ENCODE peak calls at places on chromosomes 6 and 20, in seven cellular contexts. J, Y, Q, R, S, D and K are unnamed samples.

GRCh38 chr20:9485614-9486325 is 28.6 kb upstream of the LAMP5 start:
- DNase-seq in J (peak; percentile 13), Y (no peak), Q (no peak), R (no peak), S (no peak), D (no peak), K (no peak)

GRCh38 chr6:23339268-23339667 is 769.9 kb downstream of the HDGFL1 start:
- DNase-seq in J (no peak), Y (no peak), Q (no peak), R (no peak), S (no peak), D (no peak), K (no peak)

GRCh38 chr6:78605909-78606446 is 261.4 kb upstream of the IRAK1BP1 start:
- DNase-seq in J (no peak), Y (peak; percentile 92), Q (peak; percentile 85), R (no peak), S (peak; percentile 90), D (peak; percentile 75), K (peak; percentile 64)

GRCh38 chr20:20517296-20517695 is 149.4 kb downstream of the INSM1 start:
- DNase-seq in J (no peak), Y (no peak), Q (no peak), R (no peak), S (no peak), D (no peak), K (no peak)

GRCh38 chr20:33005132-33005566 is 916 bp upstream of the SUN5 start:
- DNase-seq in J (peak; percentile 45), Y (no peak), Q (peak; percentile 12), R (no peak), S (peak; percentile 5), D (no peak), K (no peak)

GRCh38 chr6:55578537-55579363 is at the start of gene HMGCLL1:
- DNase-seq in J (peak; percentile 90), Y (no peak), Q (no peak), R (no peak), S (peak; percentile 15), D (no peak), K (no peak)

GRCh38 chr6:14550817-14551216 is 433.2 kb downstream of the CD83 start:
- DNase-seq in J (no peak), Y (peak; percentile 79), Q (no peak), R (no peak), S (no peak), D (no peak), K (no peak)

GRCh38 chr6:16766836-16767745 is 5.8 kb upstream of the ATXN1 start:
- DNase-seq in J (no peak), Y (peak; percentile 50), Q (no peak), R (no peak), S (peak; percentile 80), D (no peak), K (no peak)

GRCh38 chr6:1313755-1314503 is 2.0 kb downstream of the FOXQ1 start:
- DNase-seq in J (peak; percentile 84), Y (no peak), Q (no peak), R (no peak), S (no peak), D (no peak), K (no peak)

GRCh38 chr6:157225575-157225995 is 97.7 kb downstream of the TMEM242 start:
- DNase-seq in J (no peak), Y (no peak), Q (no peak), R (peak; percentile 43), S (no peak), D (no peak), K (no peak)

GRCh38 chr6:163750436-163751031 is 336.0 kb downstream of the QKI start:
- DNase-seq in J (no peak), Y (no peak), Q (no peak), R (no peak), S (no peak), D (no peak), K (no peak)

GRCh38 chr20:63552481-63553249 is 1.3 kb upstream of the FNDC11 start:
- DNase-seq in J (no peak), Y (no peak), Q (no peak), R (no peak), S (no peak), D (no peak), K (no peak)

GRCh38 chr20:1449370-1449769 is 17.3 kb downstream of the NSFL1C start:
- DNase-seq in J (no peak), Y (no peak), Q (no peak), R (no peak), S (no peak), D (no peak), K (no peak)

GRCh38 chr20:32230707-32231106 is 23.0 kb downstream of the POFUT1 start:
- DNase-seq in J (no peak), Y (no peak), Q (no peak), R (no peak), S (no peak), D (no peak), K (no peak)

GRCh38 chr6:13724174-13724573 is 12.5 kb upstream of the RANBP9 start:
- DNase-seq in J (no peak), Y (no peak), Q (no peak), R (no peak), S (peak; percentile 22), D (no peak), K (no peak)

GRCh38 chr6:163790296-163790840 is 375.9 kb downstream of the QKI start:
- DNase-seq in J (no peak), Y (peak; percentile 1), Q (peak; percentile 11), R (no peak), S (peak; percentile 19), D (peak; percentile 9), K (peak; percentile 13)

GRCh38 chr6:119443993-119444641 is 94.6 kb upstream of the MAN1A1 start:
- DNase-seq in J (no peak), Y (peak; percentile 48), Q (peak; percentile 51), R (no peak), S (peak; percentile 29), D (no peak), K (no peak)

GRCh38 chr6:133512410-133513016 is 271.4 kb downstream of the EYA4 start:
- DNase-seq in J (peak; percentile 70), Y (peak; percentile 81), Q (peak; percentile 76), R (peak; percentile 23), S (peak; percentile 36), D (peak; percentile 55), K (peak; percentile 49)

GRCh38 chr20:1184638-1185315 is at the start of gene TMEM74B:
- DNase-seq in J (peak; percentile 50), Y (no peak), Q (no peak), R (no peak), S (no peak), D (no peak), K (no peak)

DNA sequence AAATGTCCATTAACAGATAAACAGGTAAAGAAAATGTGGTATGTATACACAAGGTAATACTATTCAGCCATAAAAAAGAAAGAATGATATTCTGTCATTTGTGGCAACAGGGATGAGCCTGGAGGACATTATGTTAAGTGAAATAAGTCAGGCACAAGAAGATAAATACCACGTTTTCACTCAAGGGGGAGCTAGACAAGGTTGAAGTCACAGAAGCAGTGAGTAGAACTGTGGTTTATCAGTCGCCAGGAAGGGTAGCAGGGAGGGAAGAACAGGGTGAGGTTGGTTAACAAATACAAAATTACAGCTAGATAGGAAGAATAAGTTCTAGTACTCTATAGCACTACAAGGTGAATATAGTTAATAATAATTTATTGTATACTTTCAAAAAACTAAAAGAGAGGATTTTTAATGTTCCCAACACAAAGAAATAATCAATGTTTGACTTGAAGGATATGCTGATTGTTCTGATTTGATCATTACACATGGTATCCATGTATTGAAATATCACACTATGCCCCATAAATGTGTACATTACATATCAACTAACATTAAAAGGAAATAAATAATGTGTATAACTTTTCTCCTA is 21.1 kb downstream of the RTN4IP1 start:
- DNase-seq in J (peak; percentile 65), Y (peak; percentile 75), Q (peak; percentile 72), R (no peak), S (peak; percentile 51), D (peak; percentile 72), K (no peak)
- TF ChIP-seq CTCF in J (peak; percentile 69), Y (peak; percentile 58), Q (peak; percentile 66), R (peak; percentile 26), S (peak; percentile 65), D (peak; percentile 76), K (peak; percentile 51)

DNA sequence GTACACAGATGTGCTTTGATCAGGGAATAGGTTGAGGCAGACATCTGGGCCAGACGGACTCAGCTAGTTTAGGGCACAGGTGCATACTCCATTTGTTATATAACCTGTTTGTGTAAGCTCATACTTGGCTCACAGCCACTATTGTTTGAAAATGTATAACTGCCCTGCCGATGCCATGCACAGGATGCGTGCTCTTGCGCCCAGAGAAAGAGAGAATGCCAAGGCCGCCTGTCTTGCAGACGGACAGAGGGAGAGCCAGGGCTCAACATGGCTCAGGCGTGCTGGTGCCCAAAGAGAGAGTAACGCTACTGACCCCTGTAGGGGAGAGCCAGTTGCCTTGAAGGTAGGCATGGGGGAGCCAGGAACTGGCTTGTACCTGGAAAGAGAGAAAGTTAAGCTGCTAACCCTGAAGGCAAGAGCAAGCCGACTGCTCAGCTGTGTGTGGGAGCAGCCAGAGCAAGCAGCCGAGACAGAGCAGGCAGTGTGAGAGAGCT is 57.7 kb downstream of the FAM229B start:
- DNase-seq in J (no peak), Y (no peak), Q (no peak), R (peak; percentile 29), S (no peak), D (no peak), K (no peak)
- H3K4me3 ChIP-seq in J (no peak overlapping the region), Y (no peak overlapping the region), Q (no peak overlapping the region), R (no peak overlapping the region), S (no peak overlapping the region), D (no peak overlapping the region), K (no peak overlapping the region)

DNA sequence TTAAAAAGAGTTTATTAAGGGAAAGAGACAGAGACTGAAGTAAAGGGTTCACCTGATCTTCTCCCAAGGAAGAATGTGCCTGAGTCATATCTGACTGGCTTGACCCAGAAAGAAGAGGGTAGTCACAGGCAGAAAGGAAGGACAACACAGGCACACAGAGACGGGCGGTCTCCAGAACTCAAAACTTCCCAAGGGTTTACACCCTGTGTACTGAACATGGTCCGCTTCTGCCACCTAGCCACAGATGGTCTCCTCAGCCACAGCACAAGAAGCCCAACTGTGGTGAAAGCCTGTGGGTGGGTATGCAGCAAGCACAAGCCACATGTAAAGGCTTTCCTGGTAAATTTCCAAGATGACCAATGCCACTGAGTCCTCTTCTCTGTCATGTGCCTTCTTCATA is 17.2 kb downstream of the UNC5CL start:
- DNase-seq in J (peak; percentile 24), Y (peak; percentile 49), Q (peak; percentile 38), R (no peak), S (peak; percentile 74), D (peak; percentile 13), K (peak; percentile 48)
- TF ChIP-seq CTCF in J (peak; percentile 36), Y (peak; percentile 36), Q (peak; percentile 19), R (no peak), S (no peak), D (peak; percentile 6), K (peak; percentile 54)

GRCh38 chr6:165875946-165876345 is 212.9 kb upstream of the PDE10A start:
- DNase-seq in J (no peak), Y (no peak), Q (no peak), R (no peak), S (no peak), D (peak; percentile 23), K (no peak)

GRCh38 chr6:165871571-165871970 is 208.5 kb upstream of the PDE10A start:
- DNase-seq in J (no peak), Y (no peak), Q (no peak), R (no peak), S (no peak), D (no peak), K (no peak)

GRCh38 chr6:165869526-165869925 is 206.5 kb upstream of the PDE10A start:
- DNase-seq in J (no peak), Y (no peak), Q (no peak), R (no peak), S (no peak), D (no peak), K (no peak)

GRCh38 chr6:165872811-165873210 is 209.8 kb upstream of the PDE10A start:
- DNase-seq in J (no peak), Y (no peak), Q (no peak), R (no peak), S (no peak), D (no peak), K (no peak)

GRCh38 chr6:165872311-165872710 is 209.3 kb upstream of the PDE10A start:
- DNase-seq in J (no peak), Y (no peak), Q (no peak), R (no peak), S (no peak), D (no peak), K (no peak)
- H3K4me3 ChIP-seq in J (no peak overlapping the region), Y (no peak overlapping the region), Q (no peak overlapping the region), R (no peak overlapping the region), S (no peak overlapping the region), D (no peak overlapping the region), K (no peak overlapping the region)